ENCODE peak calls at places on chromosomes 12 and 14, in five cellular contexts. V is stomach, L is NB4, M is endothelial cell, Z is brain microvascular endothelial cell. B is an unnamed sample.

GRCh38 chr14:65352964-65353530 is 59.5 kb upstream of the FUT8 start:
- DNase-seq in Z (no peak), M (no peak), L (peak), V (peak), B (no peak)

GRCh38 chr12:120466560-120467315 is 2.8 kb downstream of the SRSF9 start:
- DNase-seq in Z (peak), M (peak), V (peak), L (peak), B (peak)

GRCh38 chr12:52360663-52361271 is 6.5 kb downstream of the KRT85 start:
- DNase-seq in M (no peak), L (no peak), Z (no peak), V (peak), B (no peak)

GRCh38 chr12:57460457-57461325 is 1.1 kb downstream of the GLI1 start:
- DNase-seq in Z (no peak), V (no peak), L (no peak), M (peak), B (peak)

GRCh38 chr12:25323774-25324086 is 73.0 kb upstream of the KRAS start:
- DNase-seq in Z (no peak), L (no peak), M (no peak), V (no peak), B (no peak)

GRCh38 chr14:51398898-51399297 is 158.9 kb downstream of the TMX1 start:
- DNase-seq in M (no peak), V (no peak), L (no peak), Z (peak), B (no peak)

GRCh38 chr12:68609955-68610434 is 704 bp upstream of the RAP1B start:
- DNase-seq in V (no peak), M (no peak), L (no peak), Z (no peak), B (no peak)

GRCh38 chr12:126107659-126108058 is 1042.4 kb downstream of the AACS start:
- DNase-seq in M (no peak), V (no peak), Z (no peak), L (no peak), B (no peak)

GRCh38 chr14:85188836-85189235 is 341.1 kb upstream of the FLRT2 start:
- DNase-seq in M (no peak), L (no peak), V (no peak), Z (no peak), B (no peak)

GRCh38 chr14:89748004-89748403 is 206.5 kb downstream of the EFCAB11 start:
- DNase-seq in L (no peak), V (no peak), Z (peak), M (no peak), B (no peak)

GRCh38 chr14:94646481-94646880 is 34.3 kb downstream of the SERPINA3 start:
- DNase-seq in Z (peak), V (no peak), L (no peak), M (no peak), B (no peak)

GRCh38 chr12:125382896-125383295 is 317.7 kb downstream of the AACS start:
- DNase-seq in L (no peak), V (no peak), Z (no peak), M (no peak), B (no peak)

GRCh38 chr14:69620211-69620611 is 8.8 kb downstream of the SUSD6 start:
- DNase-seq in M (no peak), V (no peak), Z (no peak), L (peak), B (no peak)

GRCh38 chr12:31682136-31682962 is 22.9 kb downstream of the ETFBKMT start:
- DNase-seq in V (peak), L (peak), M (peak), Z (peak), B (peak)

GRCh38 chr14:101125719-101126375 is 222.3 kb upstream of the RTL1 start:
- DNase-seq in Z (no peak), V (peak), M (no peak), L (no peak), B (no peak)

GRCh38 chr14:61677469-61677868 is 17.8 kb upstream of the HIF1A start:
- DNase-seq in L (no peak), M (no peak), Z (no peak), V (no peak), B (no peak)
- TF ChIP-seq CTCF in L (no peak), M (no peak), Z (no peak), V (no peak), B (no peak)

DNA sequence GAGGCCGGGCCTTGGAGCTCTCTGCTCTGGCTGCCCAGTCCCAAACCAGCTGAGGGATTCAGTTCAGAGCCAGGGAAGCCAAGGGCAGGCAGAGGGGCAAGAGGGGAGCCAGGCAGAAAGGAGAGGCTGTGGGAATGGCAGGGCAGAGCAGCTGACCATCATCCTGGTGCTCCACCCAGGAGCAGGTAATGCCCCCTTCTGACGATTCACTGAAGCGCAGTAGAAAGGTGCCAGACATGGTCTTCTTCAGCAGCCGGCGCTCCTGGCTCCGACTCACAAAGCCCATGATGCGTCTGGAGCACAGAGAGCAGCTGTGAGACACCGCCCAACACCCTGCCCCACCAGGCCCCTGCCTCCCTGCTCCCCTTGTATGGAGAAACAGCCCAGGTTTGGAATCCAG is 8.0 kb downstream of the IL23A start:
- DNase-seq in M (no peak), V (no peak), Z (no peak), L (peak), B (no peak)
- TF ChIP-seq CTCF in M (no peak), V (no peak), Z (no peak), L (peak), B (no peak)

GRCh38 chr14:67151082-67151666 is 38.1 kb upstream of the GARIN2 start:
- DNase-seq in M (no peak), Z (no peak), L (no peak), V (no peak), B (no peak)
- TF ChIP-seq CTCF in M (peak), Z (peak), L (no peak), V (no peak), B (no peak)

GRCh38 chr14:23347406-23348296 is 5.0 kb downstream of the SLC22A17 start:
- DNase-seq in V (no peak), L (no peak), Z (no peak), M (no peak), B (no peak)

GRCh38 chr14:23346693-23347405 is 5.8 kb downstream of the SLC22A17 start:
- DNase-seq in V (no peak), Z (no peak), L (no peak), M (no peak), B (no peak)

GRCh38 chr14:23348297-23348655 is 4.4 kb downstream of the SLC22A17 start:
- DNase-seq in M (no peak), V (no peak), L (no peak), Z (no peak), B (no peak)

GRCh38 chr14:23345987-23346692 is 6.5 kb downstream of the SLC22A17 start:
- DNase-seq in Z (no peak), V (no peak), M (no peak), L (no peak), B (no peak)

GRCh38 chr14:23344481-23344880 is 8.2 kb downstream of the SLC22A17 start:
- DNase-seq in V (no peak), M (no peak), L (no peak), Z (no peak), B (no peak)
- TF ChIP-seq CTCF in V (no peak), M (no peak), L (no peak), Z (peak), B (no peak)

GRCh38 chr12:56084958-56085543 is 5.1 kb downstream of the ERBB3 start:
- DNase-seq in L (peak), Z (no peak), M (peak), V (peak), B (peak)
- TF ChIP-seq CTCF in L (peak), Z (peak), M (peak), V (no peak), B (no peak)

DNA sequence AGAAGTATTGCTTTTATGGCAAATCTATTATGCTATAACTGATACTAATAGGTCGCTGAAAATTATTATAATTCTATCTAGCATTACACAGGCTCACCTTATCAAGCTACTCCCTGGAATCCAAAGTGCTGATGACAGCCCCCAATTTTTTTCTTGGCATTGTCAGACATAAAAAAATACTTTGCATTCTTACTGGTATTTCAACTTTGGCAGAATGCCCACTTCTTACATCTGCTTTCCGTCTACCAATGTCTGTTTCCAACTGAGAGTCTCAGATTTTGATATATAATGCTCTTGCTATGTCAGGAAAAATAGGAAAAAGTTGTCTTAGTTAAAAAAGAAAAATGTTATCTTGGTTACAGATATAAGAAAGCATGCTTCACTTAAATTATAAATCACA is 615.4 kb downstream of the C12orf50 start:
- DNase-seq in M (no peak), Z (peak), L (no peak), V (no peak), B (no peak)
- TF ChIP-seq CTCF in M (no peak), Z (no peak), L (no peak), V (no peak), B (no peak)

DNA sequence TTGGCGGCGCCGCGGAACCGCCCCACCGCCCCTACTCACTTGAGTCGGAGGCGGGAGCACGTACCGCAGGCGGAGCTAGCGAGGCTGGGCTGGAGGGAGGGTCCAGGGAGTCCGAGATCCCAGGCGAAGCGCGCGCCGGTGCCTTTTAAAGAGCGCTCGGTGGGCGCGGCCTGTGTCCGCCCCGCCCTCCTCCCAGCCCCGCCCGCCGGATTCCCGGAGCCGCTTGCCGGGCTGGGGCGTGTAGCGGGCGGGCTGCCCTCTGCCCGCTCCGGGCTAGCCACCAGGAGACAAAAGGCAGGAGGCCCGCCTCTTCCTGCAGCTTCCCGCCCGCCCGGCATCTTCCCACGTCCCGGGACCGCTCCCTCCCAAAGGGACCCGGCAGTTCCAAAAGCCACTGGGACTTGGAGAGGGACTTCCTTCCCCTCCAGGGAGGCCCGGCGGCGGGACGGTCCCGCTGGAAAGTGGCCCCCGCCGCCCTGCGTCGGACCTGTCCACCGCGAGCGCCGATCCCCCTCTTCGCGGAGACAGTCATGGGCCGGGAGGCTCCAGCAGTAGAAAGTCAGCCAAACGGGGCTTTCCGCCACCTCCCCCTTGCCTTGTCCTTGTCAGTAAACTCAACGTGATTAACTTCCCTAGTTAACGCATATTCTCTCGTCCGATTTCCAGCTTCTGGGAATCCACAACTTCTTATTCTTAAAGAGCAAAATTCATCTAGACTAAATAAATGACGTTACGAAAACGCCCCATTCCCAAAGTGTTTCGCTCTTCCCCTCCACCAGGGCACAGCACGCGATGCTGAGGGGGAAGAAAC is at the start of gene CSRP2:
- DNase-seq in V (peak), Z (peak), M (peak), L (peak), B (peak)
- TF ChIP-seq CTCF in V (no peak), Z (peak), M (no peak), L (no peak), B (peak)

GRCh38 chr12:128823916-128824839 is at the start of gene SLC15A4:
- DNase-seq in L (peak), M (peak), Z (peak), V (peak), B (peak)

GRCh38 chr12:128829870-128830504 is 6.2 kb upstream of the SLC15A4 start:
- DNase-seq in M (no peak), Z (no peak), L (peak), V (peak), B (no peak)

GRCh38 chr12:128827724-128828123 is 4.0 kb upstream of the SLC15A4 start:
- DNase-seq in L (no peak), Z (no peak), M (no peak), V (peak), B (no peak)

GRCh38 chr12:128823216-128823915 is 392 bp downstream of the SLC15A4 start:
- DNase-seq in V (no peak), M (peak), L (no peak), Z (no peak), B (peak)

DNA sequence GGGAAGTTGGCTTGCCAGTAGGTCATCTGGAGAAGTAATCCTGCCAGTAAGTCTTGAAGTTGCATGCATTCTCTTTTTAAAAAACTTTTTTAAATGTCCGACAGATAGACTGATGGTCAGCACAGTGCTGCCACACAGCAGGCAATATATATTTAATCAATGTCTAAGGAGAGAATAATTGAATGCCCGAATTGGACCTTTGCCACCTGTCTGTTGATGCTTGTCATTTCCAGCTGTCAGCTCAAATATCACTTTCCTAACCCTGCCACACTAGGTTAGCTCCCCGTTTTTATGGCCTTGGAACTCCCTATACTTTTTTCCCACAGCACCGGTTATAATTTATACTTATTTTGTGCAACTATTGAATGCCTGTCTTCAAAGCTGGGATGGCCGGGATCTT is 2.1 kb upstream of the SLC15A4 start:
- DNase-seq in M (no peak), V (peak), Z (no peak), L (no peak), B (no peak)
- TF ChIP-seq CTCF in M (no peak), V (no peak), Z (no peak), L (no peak), B (no peak)

GRCh38 chr12:6647083-6647604 is at the start of gene ACRBP:
- DNase-seq in L (peak), Z (no peak), M (peak), V (peak), B (peak)
- TF ChIP-seq CTCF in L (no peak), Z (no peak), M (no peak), V (no peak), B (no peak)